ENCODE peak calls at places on chromosomes 6 and 20, in seven cellular contexts. One of them, this sample, is unnamed.

GRCh38 chr20:19784511-19785172 is 26.6 kb downstream of the RIN2 start:
- DNase-seq in stimulated activated CD8-positive, alpha-beta memory T cell treated with anti-CD3 and anti-CD28 coated beads, Interleukin-4, amount 100 ng/mL, for 1 hour: no peak
- DNase-seq in DMS79: peak
- DNase-seq in RPMI7951: peak
- DNase-seq in GM18507: peak
- DNase-seq in heart right ventricle: peak
- DNase-seq in T follicular helper cell: no peak
- DNase-seq in this sample: peak

GRCh38 chr20:45253260-45253659 is 1.1 kb downstream of the SLPI start:
- DNase-seq in GM18507: no peak
- DNase-seq in RPMI7951: no peak
- DNase-seq in DMS79: no peak
- DNase-seq in heart right ventricle: no peak
- DNase-seq in T follicular helper cell: no peak
- DNase-seq in stimulated activated CD8-positive, alpha-beta memory T cell treated with anti-CD3 and anti-CD28 coated beads, Interleukin-4, amount 100 ng/mL, for 1 hour: no peak
- DNase-seq in this sample: no peak

GRCh38 chr6:170203212-170203611 is 87.7 kb downstream of the DLL1 start:
- DNase-seq in stimulated activated CD8-positive, alpha-beta memory T cell treated with anti-CD3 and anti-CD28 coated beads, Interleukin-4, amount 100 ng/mL, for 1 hour: no peak
- DNase-seq in T follicular helper cell: no peak
- DNase-seq in GM18507: no peak
- DNase-seq in DMS79: no peak
- DNase-seq in RPMI7951: peak
- DNase-seq in heart right ventricle: no peak
- DNase-seq in this sample: no peak

GRCh38 chr6:107361568-107362270 is 97.6 kb downstream of the PDSS2 start:
- DNase-seq in GM18507: no peak
- DNase-seq in heart right ventricle: no peak
- DNase-seq in RPMI7951: peak
- DNase-seq in T follicular helper cell: no peak
- DNase-seq in DMS79: no peak
- DNase-seq in stimulated activated CD8-positive, alpha-beta memory T cell treated with anti-CD3 and anti-CD28 coated beads, Interleukin-4, amount 100 ng/mL, for 1 hour: no peak
- DNase-seq in this sample: no peak

GRCh38 chr6:90445533-90446108 is 141.3 kb downstream of the MAP3K7 start:
- DNase-seq in RPMI7951: no peak
- DNase-seq in T follicular helper cell: no peak
- DNase-seq in DMS79: no peak
- DNase-seq in heart right ventricle: no peak
- DNase-seq in stimulated activated CD8-positive, alpha-beta memory T cell treated with anti-CD3 and anti-CD28 coated beads, Interleukin-4, amount 100 ng/mL, for 1 hour: no peak
- DNase-seq in GM18507: no peak
- DNase-seq in this sample: no peak

GRCh38 chr6:153140299-153140698 is 9.2 kb upstream of the RGS17 start:
- DNase-seq in DMS79: peak
- DNase-seq in RPMI7951: no peak
- DNase-seq in stimulated activated CD8-positive, alpha-beta memory T cell treated with anti-CD3 and anti-CD28 coated beads, Interleukin-4, amount 100 ng/mL, for 1 hour: no peak
- DNase-seq in heart right ventricle: no peak
- DNase-seq in T follicular helper cell: no peak
- DNase-seq in GM18507: no peak
- DNase-seq in this sample: no peak

GRCh38 chr6:3309391-3310050 is 50.8 kb downstream of the PSMG4 start:
- DNase-seq in RPMI7951: no peak
- DNase-seq in stimulated activated CD8-positive, alpha-beta memory T cell treated with anti-CD3 and anti-CD28 coated beads, Interleukin-4, amount 100 ng/mL, for 1 hour: no peak
- DNase-seq in T follicular helper cell: no peak
- DNase-seq in DMS79: peak
- DNase-seq in heart right ventricle: no peak
- DNase-seq in GM18507: no peak
- DNase-seq in this sample: no peak

GRCh38 chr6:35050291-35050987 is 90.7 kb downstream of the TCP11 start:
- DNase-seq in DMS79: peak
- DNase-seq in stimulated activated CD8-positive, alpha-beta memory T cell treated with anti-CD3 and anti-CD28 coated beads, Interleukin-4, amount 100 ng/mL, for 1 hour: no peak
- DNase-seq in GM18507: no peak
- DNase-seq in RPMI7951: no peak
- DNase-seq in T follicular helper cell: no peak
- DNase-seq in heart right ventricle: no peak
- DNase-seq in this sample: no peak

GRCh38 chr20:63830821-63831593 is at the start of gene ZBTB46:
- DNase-seq in DMS79: no peak
- DNase-seq in heart right ventricle: peak
- DNase-seq in T follicular helper cell: no peak
- DNase-seq in stimulated activated CD8-positive, alpha-beta memory T cell treated with anti-CD3 and anti-CD28 coated beads, Interleukin-4, amount 100 ng/mL, for 1 hour: no peak
- DNase-seq in RPMI7951: peak
- DNase-seq in GM18507: peak
- DNase-seq in this sample: peak

GRCh38 chr6:141354191-141354950 is 778.4 kb upstream of the GJE1 start:
- DNase-seq in T follicular helper cell: no peak
- DNase-seq in RPMI7951: no peak
- DNase-seq in GM18507: no peak
- DNase-seq in DMS79: no peak
- DNase-seq in stimulated activated CD8-positive, alpha-beta memory T cell treated with anti-CD3 and anti-CD28 coated beads, Interleukin-4, amount 100 ng/mL, for 1 hour: no peak
- DNase-seq in heart right ventricle: no peak
- DNase-seq in this sample: no peak

GRCh38 chr6:43835872-43836419 is 65.9 kb downstream of the VEGFA start:
- DNase-seq in heart right ventricle: no peak
- DNase-seq in DMS79: no peak
- DNase-seq in GM18507: no peak
- DNase-seq in stimulated activated CD8-positive, alpha-beta memory T cell treated with anti-CD3 and anti-CD28 coated beads, Interleukin-4, amount 100 ng/mL, for 1 hour: no peak
- DNase-seq in RPMI7951: no peak
- DNase-seq in T follicular helper cell: no peak
- DNase-seq in this sample: no peak

GRCh38 chr6:34047913-34048867 is 97.7 kb downstream of the GRM4 start:
- DNase-seq in stimulated activated CD8-positive, alpha-beta memory T cell treated with anti-CD3 and anti-CD28 coated beads, Interleukin-4, amount 100 ng/mL, for 1 hour: no peak
- DNase-seq in GM18507: no peak
- DNase-seq in RPMI7951: no peak
- DNase-seq in DMS79: peak
- DNase-seq in heart right ventricle: no peak
- DNase-seq in T follicular helper cell: no peak
- DNase-seq in this sample: no peak

GRCh38 chr6:718345-718744 is 25.4 kb upstream of the EXOC2 start:
- DNase-seq in stimulated activated CD8-positive, alpha-beta memory T cell treated with anti-CD3 and anti-CD28 coated beads, Interleukin-4, amount 100 ng/mL, for 1 hour: no peak
- DNase-seq in DMS79: no peak
- DNase-seq in T follicular helper cell: no peak
- DNase-seq in heart right ventricle: no peak
- DNase-seq in GM18507: no peak
- DNase-seq in RPMI7951: no peak
- DNase-seq in this sample: no peak

GRCh38 chr20:53124075-53124532 is 151.9 kb downstream of the TSHZ2 start:
- DNase-seq in RPMI7951: no peak
- DNase-seq in heart right ventricle: no peak
- DNase-seq in T follicular helper cell: no peak
- DNase-seq in GM18507: no peak
- DNase-seq in DMS79: no peak
- DNase-seq in stimulated activated CD8-positive, alpha-beta memory T cell treated with anti-CD3 and anti-CD28 coated beads, Interleukin-4, amount 100 ng/mL, for 1 hour: no peak
- DNase-seq in this sample: no peak

GRCh38 chr20:36808317-36809257 is 35.0 kb upstream of the DSN1 start:
- DNase-seq in RPMI7951: peak
- DNase-seq in DMS79: no peak
- DNase-seq in stimulated activated CD8-positive, alpha-beta memory T cell treated with anti-CD3 and anti-CD28 coated beads, Interleukin-4, amount 100 ng/mL, for 1 hour: peak
- DNase-seq in GM18507: peak
- DNase-seq in heart right ventricle: peak
- DNase-seq in T follicular helper cell: peak
- DNase-seq in this sample: no peak

GRCh38 chr6:11766056-11766455 is 12.5 kb downstream of the ADTRP start:
- DNase-seq in GM18507: no peak
- DNase-seq in RPMI7951: peak
- DNase-seq in T follicular helper cell: no peak
- DNase-seq in heart right ventricle: no peak
- DNase-seq in DMS79: no peak
- DNase-seq in stimulated activated CD8-positive, alpha-beta memory T cell treated with anti-CD3 and anti-CD28 coated beads, Interleukin-4, amount 100 ng/mL, for 1 hour: no peak
- DNase-seq in this sample: no peak

GRCh38 chr6:26260791-26261484 is 104.1 kb upstream of the BTN3A2 start:
- DNase-seq in DMS79: no peak
- DNase-seq in RPMI7951: no peak
- DNase-seq in heart right ventricle: no peak
- DNase-seq in T follicular helper cell: no peak
- DNase-seq in stimulated activated CD8-positive, alpha-beta memory T cell treated with anti-CD3 and anti-CD28 coated beads, Interleukin-4, amount 100 ng/mL, for 1 hour: no peak
- DNase-seq in GM18507: no peak
- DNase-seq in this sample: no peak

This sample was measured in ovary.